ENCODE peak calls at places on chromosomes 2 and 18, in four cellular contexts. X is hepatocyte, H is MM.1S, R is SK-N-SH. W is an unnamed sample.

GRCh38 chr2:70685771-70686171 is 82.2 kb downstream of the ADD2 start:
- DNase-seq in X (no peak), H (no peak), R (no peak), W (no peak)

GRCh38 chr2:141317986-141318385 is 812.8 kb downstream of the LRP1B start:
- DNase-seq in X (no peak), H (no peak), R (no peak), W (no peak)

GRCh38 chr18:22467760-22468553 is 50.2 kb upstream of the CTAGE1 start:
- DNase-seq in X (peak), H (no peak), R (no peak), W (peak)

GRCh38 chr18:57640749-57641148 is 19.1 kb upstream of the NARS1 start:
- DNase-seq in X (no peak), H (no peak), R (no peak), W (no peak)

GRCh38 chr2:230658877-230659652 is 53.6 kb upstream of the CAB39 start:
- DNase-seq in X (no peak), H (no peak), R (no peak), W (no peak)

GRCh38 chr18:69874058-69874457 is 73.6 kb downstream of the CD226 start:
- DNase-seq in X (no peak), H (no peak), R (no peak), W (no peak)

GRCh38 chr18:46167971-46168370 is 63.8 kb downstream of the HAUS1 start:
- DNase-seq in X (no peak), H (peak), R (no peak), W (no peak)

GRCh38 chr18:4557502-4557901 is 102.4 kb upstream of the DLGAP1 start:
- DNase-seq in X (no peak), H (no peak), R (no peak), W (no peak)

GRCh38 chr2:147800316-147800715 is 44.5 kb upstream of the ACVR2A start:
- DNase-seq in X (no peak), H (no peak), R (no peak), W (no peak)

DNA sequence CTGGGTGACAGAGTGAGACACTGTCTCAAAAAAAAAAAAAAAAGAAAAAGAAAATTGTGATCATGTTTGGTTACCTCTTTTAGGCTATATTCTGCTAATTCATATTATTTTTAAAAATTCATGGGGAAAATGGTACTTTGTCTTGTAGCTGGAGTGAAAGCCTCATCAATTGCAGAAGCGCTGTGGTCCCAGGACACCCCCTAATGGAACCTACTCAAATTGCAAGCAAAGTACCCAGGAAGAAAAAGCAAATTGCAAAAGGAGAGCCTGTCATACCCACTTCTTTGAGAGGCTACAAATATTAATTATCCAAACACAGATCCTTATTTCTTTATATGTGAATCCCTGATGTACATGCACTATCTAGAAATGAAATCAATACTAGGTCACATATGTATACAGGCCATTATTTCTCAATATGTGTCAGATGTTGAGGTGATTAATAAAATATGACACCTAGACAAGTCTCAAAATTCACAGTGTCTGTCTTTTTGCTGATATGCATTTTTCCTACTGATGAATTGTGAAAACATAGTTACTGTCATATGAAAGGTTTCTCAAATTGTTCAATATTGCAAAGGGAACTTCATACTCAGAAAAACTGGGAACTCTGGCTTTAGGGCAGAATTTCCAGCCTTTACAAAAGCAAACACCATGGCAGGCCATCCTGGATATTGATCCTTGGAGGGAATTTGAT is 12.6 kb downstream of the CRACDL start:
- DNase-seq in X (no peak), H (no peak), R (no peak), W (no peak)
- TF ChIP-seq CTCF in X (no peak), H (peak), R (peak), W (peak)

DNA sequence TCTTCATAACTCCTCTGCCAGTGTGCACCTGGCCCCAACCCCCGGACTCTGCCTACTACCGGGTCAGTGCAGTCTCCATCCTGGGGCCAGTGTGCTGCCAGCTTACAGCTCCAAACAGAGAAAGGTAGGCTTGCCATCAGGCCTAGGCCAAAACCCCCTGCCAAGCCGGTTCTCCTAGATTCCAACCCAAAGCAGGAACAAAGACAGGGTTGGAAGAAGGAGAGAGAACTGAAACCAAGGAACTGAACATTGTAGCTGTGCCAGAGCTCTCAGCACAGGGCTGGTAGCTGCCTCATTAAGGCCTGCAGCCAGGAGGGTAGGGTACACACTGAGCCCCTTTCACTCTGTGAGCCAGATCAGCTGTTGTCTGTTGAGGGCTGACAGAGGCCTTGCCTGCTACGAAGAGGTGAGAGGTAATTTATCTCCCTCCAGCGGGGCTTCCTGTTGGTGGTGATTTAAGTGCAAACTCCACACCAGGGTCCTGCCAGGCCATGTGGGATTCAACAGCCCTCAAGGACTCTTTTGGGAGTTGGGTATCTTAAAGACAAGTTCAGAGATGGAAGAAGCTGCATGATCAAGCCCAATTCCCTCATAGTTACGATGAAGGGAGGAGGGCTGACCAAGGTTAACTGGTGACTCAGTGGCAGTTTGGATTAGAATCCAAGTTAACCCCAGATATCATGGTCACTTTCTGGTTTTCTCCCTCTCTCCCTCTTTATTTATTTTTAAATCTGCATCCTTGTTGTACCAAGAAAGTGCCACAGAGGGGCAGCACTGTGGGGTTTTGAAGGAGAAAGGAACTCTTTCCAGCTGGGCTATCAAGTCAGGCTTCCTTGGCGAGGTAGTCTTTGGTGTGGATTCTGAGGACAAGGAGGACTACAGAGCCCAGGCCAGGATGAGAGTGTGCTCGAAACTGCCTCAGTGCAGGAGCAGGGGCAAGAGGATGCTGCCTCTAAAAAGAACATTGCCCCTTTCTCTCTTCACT is 48.1 kb downstream of the CYRIA start:
- DNase-seq in X (peak), H (no peak), R (peak), W (no peak)
- H3K4me2 ChIP-seq in X (no peak), H (no peak), R (no peak), W (no peak)

GRCh38 chr2:218834685-218835084 is 3.1 kb upstream of the PRKAG3 start:
- DNase-seq in X (no peak), H (no peak), R (no peak), W (no peak)

GRCh38 chr2:218837495-218837894 is 5.9 kb upstream of the PRKAG3 start:
- DNase-seq in X (no peak), H (no peak), R (no peak), W (no peak)

GRCh38 chr2:218839430-218839829 is 7.8 kb upstream of the PRKAG3 start:
- DNase-seq in X (no peak), H (no peak), R (no peak), W (peak)

DNA sequence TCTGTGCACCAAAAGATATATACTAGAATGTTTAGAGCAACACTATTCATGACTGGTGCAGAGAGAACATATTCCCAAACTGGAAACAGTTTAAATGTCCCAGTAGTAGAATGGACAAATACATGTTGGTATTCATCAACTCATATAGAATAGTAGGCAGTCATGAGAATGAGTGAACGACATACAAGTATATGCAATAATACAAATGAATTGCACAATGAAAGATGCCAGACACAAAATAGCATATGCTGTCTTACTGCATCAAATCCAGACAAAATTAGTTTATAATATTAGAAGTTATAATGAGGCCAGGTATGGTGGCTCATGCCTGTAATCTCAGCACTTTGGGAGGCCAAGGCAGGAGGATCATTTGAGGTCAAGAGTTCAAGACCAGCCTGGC is 8.3 kb upstream of the PRKAG3 start:
- DNase-seq in X (no peak), H (no peak), R (no peak), W (no peak)
- H2AFZ ChIP-seq in X (no peak), H (no peak), R (no peak), W (peak)

GRCh38 chr18:13548106-13548819 is 178.1 kb downstream of the FAM210A start:
- DNase-seq in X (no peak), H (no peak), R (no peak), W (no peak)
- TF ChIP-seq CTCF in X (no peak), H (no peak), R (no peak), W (no peak)

GRCh38 chr2:68336192-68336591 is 16.4 kb upstream of the CNRIP1 start:
- DNase-seq in X (no peak), H (no peak), R (no peak), W (peak)
- H3K4me2 ChIP-seq in X (no peak), H (no peak), R (no peak), W (peak)

DNA sequence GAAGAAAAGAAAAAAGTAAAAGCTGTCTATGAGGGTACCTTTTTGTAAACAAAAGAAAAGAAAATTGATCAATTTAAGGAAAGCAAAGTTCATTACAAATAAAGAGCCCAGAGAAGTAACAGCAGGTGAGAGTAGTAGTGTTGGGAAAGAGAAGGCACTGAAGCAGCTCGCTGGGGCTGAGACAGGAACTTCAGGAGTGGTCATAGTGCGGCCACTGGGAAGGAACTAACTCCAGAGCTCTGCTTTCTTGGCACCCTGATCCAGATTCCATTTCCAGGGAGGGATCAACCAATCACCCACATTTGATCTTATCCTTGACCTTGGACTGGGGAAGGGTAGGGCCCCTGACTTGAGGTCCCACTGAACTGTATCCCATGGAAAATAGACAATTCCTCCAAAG is 617.6 kb downstream of the CPS1 start:
- DNase-seq in X (no peak), H (no peak), R (no peak), W (no peak)
- H2AFZ ChIP-seq in X (no peak), H (no peak), R (no peak), W (no peak)

DNA sequence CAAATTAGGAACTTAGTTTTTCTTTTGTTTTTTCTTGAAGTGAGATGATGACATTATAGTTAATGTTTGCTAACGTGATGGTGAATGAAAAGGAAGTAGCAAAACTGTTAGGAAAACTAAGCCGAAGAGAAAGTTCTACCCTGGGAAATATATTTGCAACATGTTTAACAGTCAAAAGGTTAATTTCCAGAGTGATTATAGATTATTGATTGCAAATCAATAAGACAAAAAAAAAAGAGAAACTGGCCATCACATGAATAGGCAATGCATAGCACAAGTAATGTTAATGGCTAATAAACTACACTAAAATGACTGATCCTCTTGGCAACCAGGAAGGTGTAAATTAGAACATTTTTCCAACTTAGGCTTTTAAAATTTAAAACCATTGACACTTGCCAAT is 26.0 kb upstream of the AMMECR1L start:
- DNase-seq in X (no peak), H (no peak), R (no peak), W (no peak)
- TF ChIP-seq CTCF in X (no peak), H (no peak), R (no peak), W (no peak)

GRCh38 chr2:149611100-149611820 is 23.7 kb upstream of the MMADHC start:
- DNase-seq in X (peak), H (no peak), R (no peak), W (peak)
- H3K4me2 ChIP-seq in X (no peak), H (no peak), R (no peak), W (no peak)

GRCh38 chr2:74502147-74502719 is 2.8 kb upstream of the LBX2 start:
- DNase-seq in X (peak), H (no peak), R (no peak), W (no peak)

GRCh38 chr2:74502720-74503505 is 3.5 kb upstream of the LBX2 start:
- DNase-seq in X (peak), H (peak), R (peak), W (peak)

GRCh38 chr2:74505448-74506246 is 1.8 kb downstream of the PCGF1 start:
- DNase-seq in X (no peak), H (no peak), R (no peak), W (no peak)

GRCh38 chr2:74504591-74504990 is 2.9 kb downstream of the PCGF1 start:
- DNase-seq in X (no peak), H (no peak), R (no peak), W (no peak)

DNA sequence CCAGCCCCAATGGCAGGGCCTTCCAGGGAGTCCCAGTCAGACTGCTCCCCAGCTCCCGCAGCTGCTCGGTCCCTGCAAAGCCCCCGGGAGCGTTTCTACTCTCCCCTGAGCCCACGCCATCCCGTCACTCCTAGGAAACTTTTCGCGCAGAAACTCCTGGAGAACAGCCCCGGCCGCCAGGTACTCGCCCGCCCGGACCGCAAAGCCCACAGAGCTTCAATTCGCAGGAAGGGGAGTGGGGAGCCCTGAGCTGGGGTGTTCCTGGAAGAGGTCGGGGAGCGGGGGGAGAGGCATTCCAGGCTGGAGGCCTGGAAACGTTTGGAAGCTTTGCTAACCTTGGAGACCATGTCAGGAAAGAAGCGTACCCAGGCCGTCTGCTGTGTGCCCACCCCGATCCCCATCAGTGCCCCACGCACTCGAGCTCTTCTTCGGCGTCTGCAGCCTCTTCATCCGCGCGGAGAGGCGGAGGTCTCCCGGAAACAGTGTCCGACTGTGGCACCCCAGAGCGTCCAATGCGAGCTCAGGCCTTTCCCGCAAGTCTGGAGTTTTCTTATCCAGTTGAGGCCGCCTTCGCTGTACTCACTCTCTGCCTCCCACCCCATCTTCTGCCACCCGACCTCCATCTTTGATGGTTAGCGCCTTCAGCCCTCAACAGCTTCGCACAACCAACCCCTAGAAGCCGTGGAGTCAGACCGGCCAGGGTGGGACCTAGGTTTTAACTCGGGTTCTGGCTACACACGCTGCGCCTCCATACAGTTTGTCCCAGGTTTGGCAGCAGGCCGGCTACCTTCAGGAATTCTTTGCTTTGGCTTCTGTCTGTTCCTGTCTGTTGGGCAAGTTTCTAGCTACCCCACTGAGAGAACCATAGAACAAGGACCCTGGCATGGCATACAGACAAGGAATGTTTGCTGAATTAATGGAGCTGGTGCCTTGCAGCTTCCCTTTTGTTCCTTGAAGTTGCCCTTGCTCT is 3.7 kb downstream of the PCGF1 start:
- DNase-seq in X (no peak), H (no peak), R (no peak), W (no peak)
- H2AFZ ChIP-seq in X (peak), H (peak), R (no peak), W (peak)

DNA sequence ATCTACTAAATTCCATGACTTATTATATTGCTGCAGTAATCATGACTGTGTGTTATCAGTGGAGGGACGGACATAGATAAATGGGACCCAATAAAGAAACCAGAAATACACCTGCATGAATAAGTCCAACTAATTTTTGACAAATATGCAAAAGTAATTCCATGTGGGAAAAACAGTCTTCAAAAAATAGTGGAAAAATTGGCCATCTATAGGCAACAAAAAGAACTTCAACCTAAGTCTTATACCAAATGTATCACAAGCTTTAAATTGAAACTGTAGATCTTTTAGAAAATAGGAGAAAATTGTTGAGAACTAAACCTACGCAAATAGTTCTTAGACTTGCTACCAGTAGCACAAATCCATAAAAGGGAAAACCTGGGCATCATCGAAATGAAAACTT is 376.2 kb downstream of the NCKAP5 start:
- DNase-seq in X (no peak), H (no peak), R (no peak), W (no peak)
- TF ChIP-seq CTCF in X (no peak), H (no peak), R (peak), W (no peak)